ENCODE peak calls at places on chromosomes 1 and 21, in ten cellular contexts. O is heart left ventricle; W is BE2C; V is lung; F is CD4-positive, alpha-beta memory T cell; K is CD8-positive, alpha-beta memory T cell; B is fibroblast of lung; Z is neuronal stem cell; Q is endodermal cell; J is upper lobe of left lung. E is an unnamed sample.

GRCh38 chr1:9249534-9250335 is 15.2 kb downstream of the H6PD start:
- DNase-seq in B (peak; percentile 48), W (no peak), V (peak; percentile 59), Q (peak; percentile 96), Z (peak; percentile 29), J (peak; percentile 75), O (no peak), K (no peak), F (peak; percentile 12), E (no peak)

GRCh38 chr1:6351480-6352137 is 42.0 kb downstream of the ACOT7 start:
- DNase-seq in F (no peak), W (peak; percentile 67), J (no peak), Q (no peak), O (peak; percentile 81), B (no peak), Z (no peak), V (no peak), K (no peak), E (no peak)

GRCh38 chr1:40697436-40697835 is 5.9 kb downstream of the NFYC start:
- DNase-seq in J (no peak), Q (no peak), W (no peak), K (no peak), B (no peak), Z (no peak), F (no peak), V (no peak), O (no peak), E (no peak)

GRCh38 chr1:2208309-2209239 is 14.0 kb upstream of the FAAP20 start:
- DNase-seq in B (peak; percentile 89), Z (no peak), J (peak; percentile 90), O (peak; percentile 62), K (no peak), Q (peak; percentile 77), W (no peak), V (peak; percentile 87), F (no peak), E (no peak)

GRCh38 chr1:72435025-72435424 is 152.7 kb upstream of the NEGR1 start:
- DNase-seq in V (no peak), B (no peak), W (no peak), F (no peak), Q (no peak), J (no peak), K (no peak), O (no peak), Z (no peak), E (no peak)

GRCh38 chr1:41319106-41319755 is 42.0 kb upstream of the FOXO6 start:
- DNase-seq in K (no peak), Q (no peak), W (no peak), Z (no peak), V (no peak), B (no peak), O (no peak), J (no peak), F (no peak), E (no peak)

GRCh38 chr1:223844962-223845809 is 561 bp downstream of the TP53BP2 start:
- DNase-seq in Z (peak; percentile 62), B (peak; percentile 64), O (no peak), Q (peak; percentile 68), V (peak; percentile 50), J (peak; percentile 66), F (peak; percentile 72), K (peak; percentile 85), W (peak; percentile 60), E (no peak)

GRCh38 chr21:35426484-35426883 is 377.4 kb upstream of the RUNX1 start:
- DNase-seq in B (no peak), O (no peak), W (no peak), V (no peak), K (no peak), J (no peak), Z (no peak), F (no peak), Q (no peak), E (no peak)

GRCh38 chr1:58779059-58779754 is 4.6 kb downstream of the JUN start:
- DNase-seq in Z (no peak), V (no peak), W (no peak), F (no peak), O (no peak), J (no peak), B (peak; percentile 21), K (no peak), Q (no peak), E (no peak)

GRCh38 chr21:43994646-43995045 is 17.5 kb upstream of the TRAPPC10 start:
- DNase-seq in K (no peak), O (no peak), B (no peak), Z (no peak), V (no peak), F (no peak), W (no peak), Q (no peak), J (no peak), E (no peak)

GRCh38 chr21:43992121-43992520 is 20.0 kb upstream of the TRAPPC10 start:
- DNase-seq in K (no peak), B (no peak), F (no peak), O (no peak), V (no peak), Q (no peak), W (no peak), J (no peak), Z (no peak), E (no peak)

GRCh38 chr21:43991447-43991991 is 20.6 kb upstream of the TRAPPC10 start:
- DNase-seq in B (no peak), J (no peak), O (no peak), W (no peak), Z (no peak), V (no peak), F (no peak), K (no peak), Q (no peak), E (no peak)

GRCh38 chr21:43994085-43994484 is 18.0 kb upstream of the TRAPPC10 start:
- DNase-seq in J (no peak), V (no peak), O (no peak), K (no peak), B (no peak), F (no peak), Z (no peak), Q (no peak), W (no peak), E (no peak)

DNA sequence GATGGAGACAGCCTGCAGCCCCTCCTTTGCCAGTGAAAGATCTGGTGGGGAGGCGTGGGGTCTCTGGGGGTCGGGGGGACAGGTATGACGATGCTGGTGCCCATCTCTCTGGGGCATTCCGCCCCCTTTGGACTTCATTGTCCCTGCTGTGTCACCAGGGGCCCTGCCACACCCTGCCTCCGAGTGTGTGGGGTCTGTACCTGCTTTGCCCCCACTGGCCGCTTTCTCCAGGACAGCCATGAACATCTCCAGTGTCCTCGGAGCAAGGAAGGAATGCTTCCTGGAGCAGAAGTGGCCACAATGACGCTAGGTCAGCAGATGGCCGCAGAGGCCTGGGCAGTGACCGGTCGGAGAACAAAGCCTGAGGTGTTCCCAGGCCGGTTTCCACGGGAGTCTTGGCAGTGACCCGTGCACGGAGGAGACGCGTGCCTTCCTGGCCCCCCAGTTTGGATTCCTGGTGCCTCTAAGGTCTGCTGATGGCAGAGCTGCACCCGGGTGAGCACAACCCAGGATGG is 18.6 kb upstream of the TRAPPC10 start:
- DNase-seq in J (no peak), Z (no peak), F (no peak), W (no peak), B (no peak), K (no peak), O (no peak), Q (no peak), V (no peak), E (no peak)
- H3K9me3 ChIP-seq in J (no peaks in the 10 kb centered on the region), Z (no peaks in the 10 kb centered on the region), F (no peaks in the 10 kb centered on the region), W (no peaks in the 10 kb centered on the region), B (no peaks in the 10 kb centered on the region), K (no peaks in the 10 kb centered on the region), O (no peaks in the 10 kb centered on the region), Q (no peaks in the 10 kb centered on the region), V (no peaks in the 10 kb centered on the region), E (no peaks in the 10 kb centered on the region)

GRCh38 chr1:228060458-228061190 is 21.9 kb upstream of the ARF1 start:
- DNase-seq in V (no peak), J (peak; percentile 56), O (peak; percentile 42), K (peak; percentile 43), Z (no peak), F (no peak), Q (peak; percentile 92), W (no peak), B (no peak), E (peak; percentile 36)

GRCh38 chr1:228061411-228062084 is 21.0 kb upstream of the ARF1 start:
- DNase-seq in W (no peak), Z (no peak), Q (no peak), B (no peak), V (no peak), O (no peak), J (no peak), F (no peak), K (peak; percentile 44), E (peak; percentile 23)

GRCh38 chr1:228062812-228063211 is 19.7 kb upstream of the ARF1 start:
- DNase-seq in K (peak; percentile 19), Z (no peak), O (no peak), B (no peak), W (no peak), F (no peak), V (no peak), J (no peak), Q (peak; percentile 70), E (no peak)

GRCh38 chr1:228063251-228064191 is 19.0 kb upstream of the ARF1 start:
- DNase-seq in J (peak; percentile 17), K (peak; percentile 25), B (no peak), V (no peak), O (peak; percentile 50), F (no peak), Z (no peak), Q (no peak), W (no peak), E (no peak)

GRCh38 chr1:228062085-228062791 is 20.3 kb upstream of the ARF1 start:
- DNase-seq in K (peak; percentile 37), J (peak; percentile 16), B (no peak), F (no peak), W (no peak), Q (no peak), O (peak; percentile 57), Z (no peak), V (no peak), E (no peak)
- H3K9me3 ChIP-seq in K (no peaks in the 10 kb centered on the region), J (no peaks in the 10 kb centered on the region), B (no peaks in the 10 kb centered on the region), F (no peaks in the 10 kb centered on the region), W (no peaks in the 10 kb centered on the region), Q (no peaks in the 10 kb centered on the region), O (no peaks in the 10 kb centered on the region), Z (peaks cover 8% of the 10 kb centered on the region), V (peaks cover 6% of the 10 kb centered on the region), E (no peaks in the 10 kb centered on the region)

DNA sequence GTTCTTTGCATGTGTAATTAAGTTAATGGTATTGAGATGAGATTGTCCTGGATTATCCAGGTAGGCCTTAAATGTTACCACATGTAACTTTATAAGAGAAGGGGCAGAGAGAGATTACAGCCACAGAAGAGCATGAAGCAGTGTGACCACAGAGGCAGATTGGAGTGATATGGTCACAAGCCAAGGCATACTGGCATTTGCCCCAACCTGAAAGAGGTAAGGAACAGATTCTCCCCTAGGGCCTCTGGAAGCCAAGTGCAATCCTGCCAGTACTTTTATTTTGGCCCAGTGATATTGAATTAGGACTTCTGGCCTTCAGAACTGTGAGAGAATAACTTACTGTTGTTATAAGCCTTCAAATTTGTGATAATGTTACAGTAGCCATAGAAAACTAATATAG is 23.0 kb downstream of the RNF2 start:
- DNase-seq in W (no peak), J (no peak), Z (no peak), K (no peak), Q (no peak), O (no peak), F (no peak), B (no peak), V (no peak), E (no peak)
- H3K9me3 ChIP-seq in W (peaks cover 3% of the 10 kb centered on the region), J (no peaks in the 10 kb centered on the region), Z (peaks cover 10% of the 10 kb centered on the region), K (no peaks in the 10 kb centered on the region), Q (peaks cover 15% of the 10 kb centered on the region), O (no peaks in the 10 kb centered on the region), F (no peaks in the 10 kb centered on the region), B (no peaks in the 10 kb centered on the region), V (no peaks in the 10 kb centered on the region), E (no peaks in the 10 kb centered on the region)

GRCh38 chr1:29633784-29634183 is 397.5 kb downstream of the PTPRU start:
- DNase-seq in V (no peak), K (no peak), J (no peak), F (no peak), Z (no peak), O (no peak), W (peak; percentile 64), Q (peak; percentile 17), B (peak; percentile 3), E (no peak)
- H3K9me3 ChIP-seq in V (no peaks in the 10 kb centered on the region), K (no peaks in the 10 kb centered on the region), J (no peaks in the 10 kb centered on the region), F (no peaks in the 10 kb centered on the region), Z (no peaks in the 10 kb centered on the region), O (no peaks in the 10 kb centered on the region), W (no peaks in the 10 kb centered on the region), Q (no peaks in the 10 kb centered on the region), B (no peaks in the 10 kb centered on the region), E (no peaks in the 10 kb centered on the region)